ENCODE peak calls at places on chromosomes 2 and 18, in nine cellular contexts. Z is tibial nerve, E is breast epithelium, D is prostate gland, T is K562, G is heart left ventricle, H is Peyer's patch, P is spleen, B is A549. A is an unnamed sample.

GRCh38 chr2:24785704-24786321 is 7.4 kb downstream of the PTRHD1 start:
- DNase-seq in Z (no peak), E (no peak), D (no peak), T (no peak), G (no peak), H (no peak), P (no peak), B (no peak), A (no peak)

GRCh38 chr2:3171564-3172264 is 205.9 kb downstream of the EIPR1 start:
- DNase-seq in Z (no peak), E (no peak), D (no peak), T (no peak), G (no peak), H (peak), P (peak), B (no peak), A (no peak)

GRCh38 chr2:235669269-235669831 is 175.5 kb downstream of the AGAP1 start:
- DNase-seq in Z (peak), E (no peak), D (peak), T (no peak), G (peak), H (peak), P (no peak), B (peak), A (peak)

GRCh38 chr2:158912122-158912521 is 56.3 kb upstream of the TANC1 start:
- DNase-seq in Z (no peak), E (no peak), D (no peak), T (no peak), G (no peak), H (no peak), P (no peak), B (no peak), A (no peak)

GRCh38 chr2:54881759-54882158 is 158.3 kb downstream of the EML6 start:
- DNase-seq in Z (no peak), E (no peak), D (no peak), T (no peak), G (no peak), H (no peak), P (no peak), B (no peak), A (no peak)

GRCh38 chr18:55833543-55833942 is 245.6 kb upstream of the TCF4 start:
- DNase-seq in Z (no peak), E (no peak), D (no peak), T (no peak), G (no peak), H (no peak), P (no peak), B (peak), A (no peak)

GRCh38 chr2:38635139-38635538 is 30.8 kb upstream of the GALM start:
- DNase-seq in Z (no peak), E (no peak), D (no peak), T (no peak), G (no peak), H (no peak), P (no peak), B (no peak), A (no peak)

GRCh38 chr2:216590780-216591179 is 42.4 kb upstream of the IGFBP2 start:
- DNase-seq in Z (no peak), E (no peak), D (no peak), T (no peak), G (peak), H (no peak), P (no peak), B (peak), A (no peak)

GRCh38 chr18:37564796-37565137 is 831 bp downstream of the CELF4 start:
- DNase-seq in Z (no peak), E (no peak), D (peak), T (peak), G (peak), H (no peak), P (peak), B (peak), A (peak)

GRCh38 chr2:135245055-135245454 is 193.0 kb downstream of the RAB3GAP1 start:
- DNase-seq in Z (no peak), E (no peak), D (no peak), T (peak), G (no peak), H (no peak), P (no peak), B (peak), A (no peak)

GRCh38 chr2:127932199-127932877 is 46.6 kb upstream of the AMMECR1L start:
- DNase-seq in Z (no peak), E (no peak), D (no peak), T (no peak), G (no peak), H (no peak), P (no peak), B (peak), A (no peak)

GRCh38 chr2:42513252-42513918 is 19.6 kb upstream of the KCNG3 start:
- DNase-seq in Z (no peak), E (no peak), D (peak), T (peak), G (no peak), H (no peak), P (no peak), B (peak), A (no peak)

GRCh38 chr2:136065384-136065783 is 52.6 kb downstream of the CXCR4 start:
- DNase-seq in Z (no peak), E (no peak), D (no peak), T (no peak), G (no peak), H (no peak), P (no peak), B (no peak), A (no peak)

DNA sequence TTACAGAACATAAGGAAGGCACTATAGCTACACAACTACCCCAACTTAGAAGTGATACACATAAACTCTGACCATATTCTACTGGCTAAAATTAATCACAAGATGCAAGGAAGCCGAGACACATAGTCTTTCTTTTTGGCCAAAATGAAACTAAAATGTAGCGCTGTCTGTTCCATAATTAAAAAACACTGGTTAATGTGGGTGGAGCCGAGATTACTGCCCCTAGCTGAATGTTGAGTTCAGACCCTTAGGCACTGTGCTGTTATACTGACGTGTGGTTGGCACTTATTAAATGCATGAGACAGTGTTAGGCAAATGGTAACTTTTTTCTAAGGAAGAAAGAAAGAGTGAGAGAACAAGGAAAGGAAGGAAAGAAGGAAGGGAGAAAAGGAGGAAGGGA is 254.6 kb upstream of the RND3 start:
- DNase-seq in Z (no peak), E (no peak), D (no peak), T (no peak), G (no peak), H (no peak), P (no peak), B (no peak), A (no peak)
- TF ChIP-seq POLR2A in Z (no peak), E (no peak), D (no peak), T (no peak), G (no peak), H (no peak), P (no peak), B (no peak), A (no peak)

GRCh38 chr2:69250981-69251380 is 136.0 kb downstream of the GFPT1 start:
- DNase-seq in Z (no peak), E (no peak), D (no peak), T (no peak), G (no peak), H (no peak), P (no peak), B (no peak), A (no peak)

GRCh38 chr2:69248232-69248631 is 138.8 kb downstream of the GFPT1 start:
- DNase-seq in Z (no peak), E (no peak), D (no peak), T (no peak), G (no peak), H (no peak), P (no peak), B (peak), A (no peak)

GRCh38 chr2:69253033-69253535 is 133.9 kb downstream of the GFPT1 start:
- DNase-seq in Z (no peak), E (no peak), D (no peak), T (no peak), G (no peak), H (no peak), P (no peak), B (no peak), A (no peak)

GRCh38 chr2:69255760-69256159 is 131.3 kb downstream of the GFPT1 start:
- DNase-seq in Z (no peak), E (no peak), D (no peak), T (no peak), G (no peak), H (no peak), P (no peak), B (no peak), A (no peak)

DNA sequence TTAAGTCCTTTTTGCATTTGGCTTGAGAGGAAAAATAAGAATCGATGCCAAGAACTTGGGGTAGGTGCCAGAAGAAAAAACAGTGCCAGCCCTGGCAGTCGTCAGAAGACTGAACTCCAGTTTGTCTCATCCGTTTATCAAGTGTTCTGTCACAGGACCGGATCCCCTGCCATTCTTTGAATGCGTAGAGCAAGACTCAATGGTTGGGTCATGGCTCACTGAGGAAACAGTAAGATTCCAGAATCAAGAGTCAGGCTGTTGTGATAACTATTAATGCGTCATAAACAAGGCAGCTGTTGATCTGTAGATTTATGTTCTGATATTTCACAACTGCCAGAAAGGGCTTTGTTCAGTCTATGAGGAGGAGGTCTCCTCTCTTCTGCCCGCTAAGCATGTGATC is 133.1 kb downstream of the GFPT1 start:
- DNase-seq in Z (no peak), E (no peak), D (peak), T (no peak), G (no peak), H (no peak), P (no peak), B (peak), A (peak)
- H3K27ac ChIP-seq in Z (peak), E (peak), D (no peak), T (no peak), G (peak), H (peak), P (peak), B (peak), A (peak)

DNA sequence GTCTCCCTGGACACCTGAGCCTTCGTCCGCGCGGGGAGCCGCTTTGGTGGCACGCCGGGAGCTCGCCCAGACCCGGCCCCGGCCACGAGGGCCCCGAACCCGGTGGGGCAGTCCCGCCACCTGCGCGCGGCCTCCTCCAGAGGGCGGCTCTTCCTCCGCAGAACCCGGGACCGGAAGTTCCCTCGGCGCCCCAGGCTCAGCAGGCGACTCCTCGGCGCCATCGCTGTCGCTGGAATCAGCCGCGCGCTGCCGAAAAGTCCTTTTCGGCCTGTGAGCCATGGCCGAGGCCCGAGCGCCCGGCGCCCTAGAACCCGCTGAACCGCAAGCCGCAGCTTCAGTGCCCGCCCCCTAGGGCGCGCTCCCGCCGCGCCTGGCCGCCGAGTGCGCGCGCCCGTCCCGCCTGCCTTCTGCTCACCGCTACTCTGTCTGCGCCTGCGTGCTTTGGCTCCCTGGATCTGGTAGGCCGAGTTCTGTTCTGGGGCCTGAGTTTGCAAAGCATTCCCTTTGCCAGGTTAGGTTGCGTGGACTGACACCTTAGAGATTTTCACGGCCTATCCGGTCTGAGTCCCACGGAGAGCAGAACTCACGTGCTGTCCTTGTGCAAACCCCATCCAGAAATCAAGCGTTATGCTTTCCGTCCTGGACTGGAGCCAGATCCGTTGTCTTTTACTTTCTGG is at the start of gene GCFC2:
- DNase-seq in Z (peak), E (peak), D (peak), T (peak), G (peak), H (peak), P (peak), B (peak), A (peak)
- TF ChIP-seq POLR2A in Z (no peak), E (peak), D (peak), T (peak), G (peak), H (peak), P (no peak), B (peak), A (peak)

GRCh38 chr2:218273908-218274249 is 3.6 kb downstream of the PNKD start:
- DNase-seq in Z (no peak), E (no peak), D (no peak), T (no peak), G (no peak), H (no peak), P (no peak), B (no peak), A (no peak)
- H3K27ac ChIP-seq in Z (peak), E (peak), D (peak), T (no peak), G (peak), H (peak), P (no peak), B (no peak), A (peak)

DNA sequence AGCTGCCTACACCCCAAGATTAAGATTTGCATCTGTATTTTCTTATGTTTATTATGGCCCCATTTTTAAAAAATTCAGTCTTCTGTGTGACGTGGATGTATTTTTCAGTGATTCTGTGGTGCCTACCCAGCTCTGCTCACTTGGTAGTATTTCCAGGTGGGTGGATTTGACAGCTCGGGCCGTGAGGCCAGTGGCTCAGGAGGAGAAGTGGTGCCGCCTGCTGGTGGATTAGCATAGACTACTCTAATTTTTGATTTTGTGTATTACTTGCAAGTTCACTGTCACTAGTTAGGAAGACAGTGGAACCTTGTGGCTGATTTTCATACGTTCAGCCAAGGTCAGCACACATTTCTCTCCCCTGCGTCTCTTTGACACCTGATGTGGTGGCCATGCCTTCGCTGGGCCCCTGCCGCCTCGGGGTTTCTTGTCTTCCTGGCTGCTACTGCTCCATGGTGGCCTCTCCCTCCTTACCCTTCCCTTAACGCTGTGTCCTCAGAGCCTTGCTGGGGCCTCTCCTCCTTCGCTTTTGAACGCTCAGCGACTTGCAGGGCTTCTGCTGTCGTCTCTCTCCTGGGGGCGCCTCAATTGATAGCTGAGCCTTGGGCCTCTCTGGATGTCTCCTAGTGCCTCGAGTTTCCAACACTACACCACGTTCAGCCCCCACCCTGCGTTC is 89.4 kb downstream of the DGKD start:
- DNase-seq in Z (peak), E (peak), D (peak), T (peak), G (peak), H (peak), P (peak), B (peak), A (peak)
- TF ChIP-seq POLR2A in Z (no peak), E (no peak), D (no peak), T (no peak), G (no peak), H (no peak), P (no peak), B (no peak), A (no peak)

GRCh38 chr2:35989523-35989922 is 366.1 kb upstream of the CRIM1 start:
- DNase-seq in Z (no peak), E (no peak), D (no peak), T (no peak), G (no peak), H (no peak), P (no peak), B (peak), A (no peak)

GRCh38 chr2:35986871-35987270 is 368.7 kb upstream of the CRIM1 start:
- DNase-seq in Z (no peak), E (no peak), D (no peak), T (no peak), G (no peak), H (no peak), P (no peak), B (no peak), A (no peak)

DNA sequence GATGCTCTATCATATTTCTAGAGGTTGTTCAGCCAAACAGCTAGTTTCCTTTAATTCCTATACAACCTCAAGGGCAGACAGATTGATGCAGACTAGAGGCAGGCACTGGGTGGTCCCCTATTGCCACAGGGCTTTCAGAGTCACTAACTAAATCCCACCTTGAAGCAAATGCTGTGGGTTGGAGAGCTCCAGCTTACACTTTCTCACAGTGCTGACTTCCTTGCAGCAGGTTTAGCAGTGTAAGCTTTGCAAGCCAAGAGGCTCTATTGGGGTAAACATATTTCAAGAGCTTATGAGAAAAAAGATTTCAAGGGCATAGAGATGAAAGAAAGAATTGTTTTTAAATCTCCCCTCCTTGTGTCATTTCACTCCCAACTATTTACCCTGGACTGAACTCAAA is 366.5 kb upstream of the CRIM1 start:
- DNase-seq in Z (no peak), E (no peak), D (no peak), T (no peak), G (no peak), H (no peak), P (no peak), B (no peak), A (no peak)
- H3K27ac ChIP-seq in Z (no peak), E (no peak), D (no peak), T (no peak), G (no peak), H (no peak), P (no peak), B (no peak), A (no peak)

GRCh38 chr2:231717281-231718180 is 9.2 kb downstream of the PTMA start:
- DNase-seq in Z (no peak), E (peak), D (no peak), T (peak), G (no peak), H (no peak), P (no peak), B (peak), A (no peak)
- TF ChIP-seq POLR2A in Z (no peak), E (no peak), D (no peak), T (no peak), G (no peak), H (no peak), P (no peak), B (no peak), A (no peak)